ENCODE peak calls at places on chromosome 4, in eight cellular contexts. C is WERI-Rb-1; Q is activated T-helper 2 cell treated with anti-CD3 and anti-CD28 coated beads, Interferon-gamma antibody, Interleukin-2, Interleukin-4, amounts not matched to agents 10 μg/mL and 5 μg/mL and 100 μg/mL, durations not matched to agents 14 hours and 24 hours and 36 hours; M is GM04504; D is activated CD8-positive, alpha-beta T cell treated with anti-CD3 and anti-CD28 coated beads for 36 hours; O is AG08395; V is stromal cell of bone marrow; I is amniotic stem cell. P is an unnamed sample.

GRCh38 chr4:89899157-89899556 is 4.5 kb downstream of the MMRN1 start:
- DNase-seq in O (no peak), Q (no peak), C (no peak), D (no peak), I (no peak), V (no peak), M (no peak), P (no peak)

GRCh38 chr4:111781611-111782010 is 363.6 kb upstream of the FAM241A start:
- DNase-seq in D (no peak), I (no peak), V (no peak), Q (no peak), M (no peak), O (no peak), C (no peak), P (no peak)

GRCh38 chr4:7505116-7505900 is 70.6 kb upstream of the PSAPL1 start:
- DNase-seq in V (no peak), M (no peak), I (no peak), D (no peak), Q (no peak), C (no peak), O (no peak), P (no peak)

GRCh38 chr4:58359590-58359989 is 1249.4 kb upstream of the IGFBP7 start:
- DNase-seq in I (no peak), D (no peak), O (no peak), C (no peak), M (no peak), V (no peak), Q (no peak), P (no peak)

GRCh38 chr4:57501715-57502114 is 391.5 kb upstream of the IGFBP7 start:
- DNase-seq in C (no peak), D (no peak), O (peak; percentile 2), V (no peak), I (peak; percentile 8), Q (no peak), M (peak; percentile 8), P (no peak)

GRCh38 chr4:165294907-165295306 is 32.6 kb upstream of the MSMO1 start:
- DNase-seq in M (no peak), I (no peak), C (no peak), O (no peak), D (peak; percentile 24), Q (no peak), V (no peak), P (no peak)

GRCh38 chr4:148044889-148045352 is 313.0 kb downstream of the ARHGAP10 start:
- DNase-seq in O (no peak), M (no peak), V (no peak), C (no peak), D (peak; percentile 23), Q (no peak), I (no peak), P (no peak)

GRCh38 chr4:124018383-124019317 is 622.1 kb downstream of the SPRY1 start:
- DNase-seq in C (no peak), Q (no peak), O (peak; percentile 73), V (peak; percentile 27), M (peak; percentile 76), I (no peak), D (peak; percentile 1), P (no peak)

GRCh38 chr4:40121515-40121914 is 64.9 kb downstream of the N4BP2 start:
- DNase-seq in I (peak; percentile 4), O (peak; percentile 49), D (peak; percentile 26), V (peak; percentile 73), Q (no peak), C (no peak), M (peak; percentile 30), P (no peak)

GRCh38 chr4:76689079-76689817 is 208.7 kb downstream of the SOWAHB start:
- DNase-seq in V (peak; percentile 21), Q (no peak), I (no peak), D (peak; percentile 27), M (no peak), C (peak; percentile 73), O (peak; percentile 54), P (no peak)

GRCh38 chr4:61580721-61581377 is 380.7 kb downstream of the ADGRL3 start:
- DNase-seq in M (no peak), O (no peak), C (no peak), I (no peak), Q (no peak), V (no peak), D (no peak), P (no peak)

GRCh38 chr4:41281038-41281634 is 24.4 kb downstream of the UCHL1 start:
- DNase-seq in I (peak; percentile 59), O (peak; percentile 90), M (peak; percentile 59), Q (no peak), V (peak; percentile 65), D (peak; percentile 33), C (peak; percentile 57), P (peak; percentile 87)